ENCODE peak calls at places on chromosomes 5 and 9, in ten cellular contexts. One of them, this sample, is unnamed.

GRCh38 chr9:122126340-122127333 is 32.9 kb downstream of the NDUFA8 start:
- DNase-seq in tibial nerve: no peak
- DNase-seq in fibroblast of pulmonary artery: peak
- DNase-seq in CD8-positive, alpha-beta T cell: no peak
- DNase-seq in stomach: no peak
- DNase-seq in AG10803: peak
- DNase-seq in suprapubic skin: no peak
- DNase-seq in MM.1S: no peak
- DNase-seq in PC-3: peak
- DNase-seq in choroid plexus epithelial cell: peak
- DNase-seq in this sample: peak

GRCh38 chr5:143145388-143145787 is 258.1 kb downstream of the NR3C1 start:
- DNase-seq in tibial nerve: no peak
- DNase-seq in fibroblast of pulmonary artery: no peak
- DNase-seq in CD8-positive, alpha-beta T cell: no peak
- DNase-seq in stomach: no peak
- DNase-seq in AG10803: no peak
- DNase-seq in suprapubic skin: no peak
- DNase-seq in MM.1S: no peak
- DNase-seq in PC-3: no peak
- DNase-seq in choroid plexus epithelial cell: no peak
- DNase-seq in this sample: no peak

GRCh38 chr5:38509185-38509584 is 47.3 kb downstream of the LIFR start:
- DNase-seq in tibial nerve: no peak
- DNase-seq in fibroblast of pulmonary artery: peak
- DNase-seq in CD8-positive, alpha-beta T cell: no peak
- DNase-seq in stomach: no peak
- DNase-seq in AG10803: peak
- DNase-seq in suprapubic skin: no peak
- DNase-seq in MM.1S: no peak
- DNase-seq in PC-3: peak
- DNase-seq in choroid plexus epithelial cell: peak
- DNase-seq in this sample: no peak

GRCh38 chr9:129932303-129933151 is 97.3 kb downstream of the USP20 start:
- DNase-seq in tibial nerve: no peak
- DNase-seq in fibroblast of pulmonary artery: peak
- DNase-seq in CD8-positive, alpha-beta T cell: no peak
- DNase-seq in stomach: no peak
- DNase-seq in AG10803: peak
- DNase-seq in suprapubic skin: no peak
- DNase-seq in MM.1S: no peak
- DNase-seq in PC-3: no peak
- DNase-seq in choroid plexus epithelial cell: peak
- DNase-seq in this sample: peak

GRCh38 chr9:96219615-96220257 is 82.2 kb downstream of the HSD17B3 start:
- DNase-seq in tibial nerve: no peak
- DNase-seq in fibroblast of pulmonary artery: peak
- DNase-seq in CD8-positive, alpha-beta T cell: no peak
- DNase-seq in stomach: peak
- DNase-seq in AG10803: peak
- DNase-seq in suprapubic skin: peak
- DNase-seq in MM.1S: no peak
- DNase-seq in PC-3: no peak
- DNase-seq in choroid plexus epithelial cell: peak
- DNase-seq in this sample: peak

GRCh38 chr5:79535477-79536192 is 21.7 kb upstream of the HOMER1 start:
- DNase-seq in tibial nerve: no peak
- DNase-seq in fibroblast of pulmonary artery: no peak
- DNase-seq in CD8-positive, alpha-beta T cell: no peak
- DNase-seq in stomach: no peak
- DNase-seq in AG10803: no peak
- DNase-seq in suprapubic skin: no peak
- DNase-seq in MM.1S: no peak
- DNase-seq in PC-3: peak
- DNase-seq in choroid plexus epithelial cell: peak
- DNase-seq in this sample: no peak

GRCh38 chr5:159324097-159324760 is 6.1 kb downstream of the IL12B start:
- DNase-seq in tibial nerve: no peak
- DNase-seq in fibroblast of pulmonary artery: no peak
- DNase-seq in CD8-positive, alpha-beta T cell: no peak
- DNase-seq in stomach: no peak
- DNase-seq in AG10803: peak
- DNase-seq in suprapubic skin: no peak
- DNase-seq in MM.1S: no peak
- DNase-seq in PC-3: peak
- DNase-seq in choroid plexus epithelial cell: peak
- DNase-seq in this sample: no peak

GRCh38 chr9:131843989-131844744 is 104.3 kb upstream of the RAPGEF1 start:
- DNase-seq in tibial nerve: no peak
- DNase-seq in fibroblast of pulmonary artery: no peak
- DNase-seq in CD8-positive, alpha-beta T cell: no peak
- DNase-seq in stomach: no peak
- DNase-seq in AG10803: no peak
- DNase-seq in suprapubic skin: no peak
- DNase-seq in MM.1S: no peak
- DNase-seq in PC-3: no peak
- DNase-seq in choroid plexus epithelial cell: no peak
- DNase-seq in this sample: no peak

GRCh38 chr5:91269198-91269597 is 113.9 kb downstream of the ARRDC3 start:
- DNase-seq in tibial nerve: no peak
- DNase-seq in fibroblast of pulmonary artery: no peak
- DNase-seq in CD8-positive, alpha-beta T cell: no peak
- DNase-seq in stomach: no peak
- DNase-seq in AG10803: no peak
- DNase-seq in suprapubic skin: no peak
- DNase-seq in MM.1S: peak
- DNase-seq in PC-3: no peak
- DNase-seq in choroid plexus epithelial cell: no peak
- DNase-seq in this sample: no peak

GRCh38 chr5:105953616-105954015 is 1717.1 kb downstream of the EFNA5 start:
- DNase-seq in tibial nerve: no peak
- DNase-seq in fibroblast of pulmonary artery: no peak
- DNase-seq in CD8-positive, alpha-beta T cell: no peak
- DNase-seq in stomach: no peak
- DNase-seq in AG10803: no peak
- DNase-seq in suprapubic skin: no peak
- DNase-seq in MM.1S: no peak
- DNase-seq in PC-3: no peak
- DNase-seq in choroid plexus epithelial cell: no peak
- DNase-seq in this sample: no peak

GRCh38 chr9:81635526-81636279 is 53.6 kb downstream of the TLE1 start:
- DNase-seq in tibial nerve: no peak
- DNase-seq in fibroblast of pulmonary artery: no peak
- DNase-seq in CD8-positive, alpha-beta T cell: no peak
- DNase-seq in stomach: no peak
- DNase-seq in AG10803: peak
- DNase-seq in suprapubic skin: no peak
- DNase-seq in MM.1S: no peak
- DNase-seq in PC-3: no peak
- DNase-seq in choroid plexus epithelial cell: peak
- DNase-seq in this sample: no peak

GRCh38 chr9:107737987-107738743 is 248.6 kb upstream of the KLF4 start:
- DNase-seq in tibial nerve: peak
- DNase-seq in fibroblast of pulmonary artery: peak
- DNase-seq in CD8-positive, alpha-beta T cell: no peak
- DNase-seq in stomach: no peak
- DNase-seq in AG10803: peak
- DNase-seq in suprapubic skin: peak
- DNase-seq in MM.1S: no peak
- DNase-seq in PC-3: peak
- DNase-seq in choroid plexus epithelial cell: peak
- DNase-seq in this sample: no peak

DNA sequence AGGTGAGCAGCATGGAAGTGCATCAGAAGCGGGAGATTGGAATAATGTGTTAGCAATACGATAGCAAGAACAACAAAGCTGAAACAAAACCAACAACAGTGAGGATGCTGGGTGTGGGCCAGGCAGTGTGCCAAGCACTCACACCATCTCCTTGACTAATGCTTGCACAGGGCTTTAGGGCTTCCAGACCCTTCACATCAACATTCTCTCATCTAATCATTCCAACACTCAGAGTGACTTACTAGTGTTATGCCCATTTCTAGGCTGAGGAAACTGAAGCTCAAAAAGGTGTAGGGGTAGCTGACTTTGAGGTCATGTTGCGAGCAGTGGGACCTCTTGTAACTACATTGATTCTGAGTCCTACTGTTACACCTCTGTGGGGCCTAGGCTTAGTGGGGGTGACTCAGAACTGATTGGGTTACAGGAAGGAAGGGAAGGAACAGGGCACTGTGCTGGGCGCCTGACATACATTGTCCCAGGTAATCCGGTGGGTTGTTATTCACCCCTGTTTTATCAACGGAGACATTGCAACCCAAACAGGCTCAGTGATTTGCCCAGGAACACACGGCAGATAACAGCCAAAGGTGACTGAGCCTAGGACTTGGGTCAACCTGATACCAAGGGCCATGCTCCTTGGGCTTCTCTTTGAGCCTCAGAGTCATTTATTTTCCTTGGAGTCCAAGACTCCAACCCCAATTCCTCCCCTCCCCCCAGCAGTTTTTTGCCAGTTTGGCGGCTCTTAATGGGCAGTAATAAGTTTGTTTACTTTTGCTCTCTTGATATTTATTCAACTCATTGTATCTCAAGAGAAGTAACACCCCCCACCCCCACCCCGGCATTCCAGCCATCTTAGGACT is 9.5 kb downstream of the ANGPTL2 start:
- DNase-seq in tibial nerve: no peak
- DNase-seq in fibroblast of pulmonary artery: no peak
- DNase-seq in CD8-positive, alpha-beta T cell: no peak
- DNase-seq in stomach: peak
- DNase-seq in AG10803: no peak
- DNase-seq in suprapubic skin: no peak
- DNase-seq in MM.1S: no peak
- DNase-seq in PC-3: peak
- DNase-seq in choroid plexus epithelial cell: no peak
- DNase-seq in this sample: no peak
- TF ChIP-seq CTCF in tibial nerve: no peak
- TF ChIP-seq CTCF in fibroblast of pulmonary artery: no peak
- TF ChIP-seq CTCF in CD8-positive, alpha-beta T cell: no peak
- TF ChIP-seq CTCF in stomach: no peak
- TF ChIP-seq CTCF in AG10803: no peak
- TF ChIP-seq CTCF in suprapubic skin: no peak
- TF ChIP-seq CTCF in MM.1S: no peak
- TF ChIP-seq CTCF in PC-3: no peak
- TF ChIP-seq CTCF in choroid plexus epithelial cell: no peak
- TF ChIP-seq CTCF in this sample: no peak

DNA sequence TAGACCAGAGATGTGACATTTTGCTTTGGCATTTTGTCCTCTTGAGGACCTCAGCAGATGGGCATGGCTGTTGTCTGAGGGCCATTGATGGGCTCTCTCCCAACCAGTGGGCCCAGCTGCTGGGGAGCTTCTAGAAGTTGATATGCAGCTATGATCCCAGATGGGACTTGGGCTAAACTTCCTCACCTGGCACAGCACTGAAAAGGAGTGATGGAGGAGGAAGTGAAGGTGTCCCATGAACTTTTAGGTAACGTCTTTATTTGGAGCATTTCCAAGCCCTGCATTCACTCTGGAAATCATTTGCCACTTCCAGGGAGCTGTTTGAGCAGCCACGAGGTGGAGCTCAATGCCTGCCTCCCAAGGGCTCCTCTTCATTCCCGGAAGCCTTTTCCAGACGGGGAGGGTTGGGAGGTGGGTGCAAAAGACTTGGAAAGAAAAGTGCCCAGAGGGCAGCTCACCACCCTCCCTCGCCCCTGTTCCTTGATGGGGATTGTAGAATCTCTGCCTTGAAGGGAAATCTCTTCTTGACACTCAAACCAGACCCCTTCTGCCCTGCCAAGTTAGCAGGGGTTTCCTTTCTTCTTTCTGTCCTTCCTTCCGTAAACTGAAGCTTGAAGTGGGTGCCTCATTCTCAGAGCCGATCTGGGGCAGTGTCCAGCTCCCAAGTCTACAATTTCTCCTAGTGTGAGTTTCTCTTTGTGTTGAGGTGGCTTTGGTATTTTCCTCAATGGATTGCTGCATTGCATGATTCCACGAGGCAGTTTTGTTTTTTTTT is 18.1 kb upstream of the NEUROG1 start:
- DNase-seq in tibial nerve: no peak
- DNase-seq in fibroblast of pulmonary artery: peak
- DNase-seq in CD8-positive, alpha-beta T cell: no peak
- DNase-seq in stomach: peak
- DNase-seq in AG10803: peak
- DNase-seq in suprapubic skin: no peak
- DNase-seq in MM.1S: no peak
- DNase-seq in PC-3: peak
- DNase-seq in choroid plexus epithelial cell: peak
- DNase-seq in this sample: no peak
- TF ChIP-seq CTCF in tibial nerve: no peak
- TF ChIP-seq CTCF in fibroblast of pulmonary artery: peak
- TF ChIP-seq CTCF in CD8-positive, alpha-beta T cell: no peak
- TF ChIP-seq CTCF in stomach: peak
- TF ChIP-seq CTCF in AG10803: peak
- TF ChIP-seq CTCF in suprapubic skin: no peak
- TF ChIP-seq CTCF in MM.1S: no peak
- TF ChIP-seq CTCF in PC-3: peak
- TF ChIP-seq CTCF in choroid plexus epithelial cell: peak
- TF ChIP-seq CTCF in this sample: no peak

GRCh38 chr5:165149439-165149838 is 1644.0 kb downstream of the MAT2B start:
- DNase-seq in tibial nerve: no peak
- DNase-seq in fibroblast of pulmonary artery: no peak
- DNase-seq in CD8-positive, alpha-beta T cell: no peak
- DNase-seq in stomach: no peak
- DNase-seq in AG10803: no peak
- DNase-seq in suprapubic skin: no peak
- DNase-seq in MM.1S: no peak
- DNase-seq in PC-3: no peak
- DNase-seq in choroid plexus epithelial cell: no peak
- DNase-seq in this sample: no peak
- TF ChIP-seq CTCF in tibial nerve: no peak
- TF ChIP-seq CTCF in fibroblast of pulmonary artery: no peak
- TF ChIP-seq CTCF in CD8-positive, alpha-beta T cell: no peak
- TF ChIP-seq CTCF in stomach: no peak
- TF ChIP-seq CTCF in AG10803: no peak
- TF ChIP-seq CTCF in suprapubic skin: no peak
- TF ChIP-seq CTCF in MM.1S: no peak
- TF ChIP-seq CTCF in PC-3: no peak
- TF ChIP-seq CTCF in choroid plexus epithelial cell: no peak
- TF ChIP-seq CTCF in this sample: no peak

DNA sequence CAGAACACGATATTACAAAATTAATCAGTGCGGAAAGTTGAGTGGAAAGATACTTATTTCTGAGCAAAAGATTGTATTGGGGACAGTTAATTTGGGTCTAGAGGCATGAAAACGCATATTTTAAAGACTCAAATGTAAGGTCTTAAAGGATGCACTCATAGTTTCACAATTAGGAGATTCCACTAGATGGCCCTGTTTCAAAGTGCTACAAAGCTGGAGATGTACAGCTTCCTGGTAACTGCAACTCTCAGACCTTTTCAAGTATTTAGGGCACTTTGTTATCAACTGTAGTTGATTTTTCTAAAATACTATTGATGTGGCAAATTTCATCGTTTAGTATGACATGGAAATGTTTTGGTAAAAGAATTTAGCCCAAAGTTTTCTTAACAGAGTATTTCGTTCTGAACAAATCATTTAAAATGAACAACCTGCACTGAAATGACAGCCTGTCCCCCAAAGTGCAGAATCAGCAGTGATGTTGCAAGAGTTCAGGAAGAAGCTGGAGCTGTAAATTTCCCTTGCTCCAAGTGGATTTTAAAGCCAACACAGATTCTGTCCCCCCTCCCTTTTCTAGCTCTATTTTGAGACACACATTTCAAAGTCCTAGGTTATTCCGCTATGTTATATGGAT is 16.2 kb upstream of the NDUFB6 start:
- DNase-seq in tibial nerve: no peak
- DNase-seq in fibroblast of pulmonary artery: peak
- DNase-seq in CD8-positive, alpha-beta T cell: no peak
- DNase-seq in stomach: no peak
- DNase-seq in AG10803: peak
- DNase-seq in suprapubic skin: no peak
- DNase-seq in MM.1S: peak
- DNase-seq in PC-3: peak
- DNase-seq in choroid plexus epithelial cell: peak
- DNase-seq in this sample: peak
- TF ChIP-seq CTCF in tibial nerve: peak
- TF ChIP-seq CTCF in fibroblast of pulmonary artery: peak
- TF ChIP-seq CTCF in CD8-positive, alpha-beta T cell: no peak
- TF ChIP-seq CTCF in stomach: no peak
- TF ChIP-seq CTCF in AG10803: peak
- TF ChIP-seq CTCF in suprapubic skin: no peak
- TF ChIP-seq CTCF in MM.1S: peak
- TF ChIP-seq CTCF in PC-3: peak
- TF ChIP-seq CTCF in choroid plexus epithelial cell: peak
- TF ChIP-seq CTCF in this sample: peak